ENCODE peak calls at places on chromosomes 5 and 9, in six cellular contexts. O is H9, G is H1, I is GM12865, A is foreskin fibroblast, T is stomach. P is an unnamed sample.

GRCh38 chr5:174292348-174292747 is 246.8 kb downstream of the NSG2 start:
- DNase-seq in O (peak; percentile 3), T (no peak), G (peak; percentile 31), I (peak; percentile 37), A (no peak), P (no peak)

GRCh38 chr9:36470891-36471290 is 70.8 kb upstream of the RNF38 start:
- DNase-seq in I (peak; percentile 89), T (peak; percentile 52), G (no peak), O (no peak), A (peak; percentile 63), P (no peak)

GRCh38 chr5:14225173-14225834 is 82.2 kb downstream of the TRIO start:
- DNase-seq in O (no peak), A (no peak), T (no peak), I (peak; percentile 35), G (no peak), P (no peak)

GRCh38 chr9:110814159-110814558 is 145.6 kb downstream of the MUSK start:
- DNase-seq in I (no peak), G (no peak), O (no peak), A (peak; percentile 55), T (no peak), P (no peak)

GRCh38 chr9:130426883-130427282 is 17.9 kb upstream of the ASS1 start:
- DNase-seq in A (peak; percentile 66), T (no peak), O (peak; percentile 60), G (no peak), I (no peak), P (no peak)

GRCh38 chr5:126680215-126680817 is 79.6 kb downstream of the PHAX start:
- DNase-seq in I (peak; percentile 74), G (no peak), A (peak; percentile 87), T (no peak), O (peak; percentile 77), P (no peak)

GRCh38 chr5:119022773-119023172 is 34.4 kb upstream of the DTWD2 start:
- DNase-seq in O (no peak), G (no peak), A (no peak), T (no peak), I (no peak), P (no peak)

GRCh38 chr9:117412841-117413240 is 2.0 kb downstream of the ASTN2 start:
- DNase-seq in G (peak; percentile 59), O (no peak), A (no peak), T (no peak), I (no peak), P (no peak)

GRCh38 chr9:111161015-111161415 is 122.7 kb upstream of the LPAR1 start:
- DNase-seq in A (peak; percentile 88), T (no peak), G (no peak), O (no peak), I (no peak), P (no peak)

GRCh38 chr5:52693279-52693678 is 94.4 kb upstream of the ITGA1 start:
- DNase-seq in O (peak; percentile 45), G (no peak), I (peak; percentile 51), T (peak; percentile 28), A (peak; percentile 50), P (no peak)

GRCh38 chr9:122336836-122337560 is 33.8 kb upstream of the PTGS1 start:
- DNase-seq in T (no peak), I (no peak), O (no peak), A (no peak), G (no peak), P (no peak)

GRCh38 chr5:84436866-84437265 is 52.2 kb upstream of the EDIL3 start:
- DNase-seq in I (no peak), O (no peak), G (no peak), A (peak; percentile 1), T (no peak), P (no peak)

GRCh38 chr9:115292584-115293271 is 174.8 kb upstream of the TNC start:
- DNase-seq in A (peak; percentile 54), O (no peak), I (no peak), T (no peak), G (no peak), P (no peak)

GRCh38 chr5:172972557-172972956 is 11.0 kb upstream of the ATP6V0E1 start:
- DNase-seq in A (no peak), I (no peak), T (no peak), O (no peak), G (no peak), P (no peak)

GRCh38 chr5:162786234-162786633 is 651.2 kb upstream of the CCNG1 start:
- DNase-seq in I (no peak), G (no peak), O (no peak), T (no peak), A (no peak), P (no peak)

GRCh38 chr9:87271696-87272477 is 225.8 kb upstream of the DAPK1 start:
- DNase-seq in A (peak; percentile 41), T (no peak), O (no peak), G (no peak), I (peak; percentile 43), P (no peak)

GRCh38 chr5:132023258-132024116 is 12.0 kb upstream of the ACSL6 start:
- DNase-seq in O (no peak), A (no peak), I (no peak), T (no peak), G (no peak), P (no peak)

GRCh38 chr5:86880785-86881492 is 263.2 kb downstream of the COX7C start:
- DNase-seq in O (peak; percentile 89), I (peak; percentile 76), T (no peak), G (peak; percentile 55), A (peak; percentile 80), P (no peak)

GRCh38 chr5:160054047-160054446 is 45.1 kb downstream of the TTC1 start:
- DNase-seq in G (no peak), O (no peak), A (peak; percentile 42), T (no peak), I (no peak), P (no peak)

GRCh38 chr9:130635721-130636647 is 28.4 kb upstream of the PRDM12 start:
- DNase-seq in I (no peak), G (no peak), A (no peak), O (no peak), T (no peak), P (no peak)

GRCh38 chr9:70484232-70485130 is 70.0 kb upstream of the KLF9 start:
- DNase-seq in I (peak; percentile 41), T (peak; percentile 46), A (peak; percentile 88), O (peak; percentile 58), G (no peak), P (no peak)

GRCh38 chr5:124596595-124597388 is 149.6 kb downstream of the ZNF608 start:
- DNase-seq in G (no peak), I (peak; percentile 6), O (no peak), A (peak; percentile 83), T (no peak), P (no peak)

GRCh38 chr9:80699551-80699998 is 989.8 kb downstream of the TLE1 start:
- DNase-seq in I (no peak), G (no peak), T (no peak), A (peak; percentile 88), O (no peak), P (no peak)

GRCh38 chr5:88942967-88943291 is 59.9 kb upstream of the MEF2C start:
- DNase-seq in G (no peak), T (no peak), O (no peak), A (no peak), I (no peak), P (no peak)

GRCh38 chr5:124633209-124633608 is 113.2 kb downstream of the ZNF608 start:
- DNase-seq in T (no peak), A (no peak), I (no peak), O (no peak), G (no peak), P (no peak)

GRCh38 chr5:86500947-86501346 is 116.8 kb upstream of the COX7C start:
- DNase-seq in T (no peak), G (no peak), I (no peak), A (no peak), O (no peak), P (no peak)

GRCh38 chr5:75108515-75108914 is 56.2 kb upstream of the GCNT4 start:
- DNase-seq in T (no peak), G (no peak), A (no peak), I (no peak), O (no peak), P (no peak)

GRCh38 chr9:113401027-113401792 is at the start of gene ALAD:
- DNase-seq in T (peak; percentile 100), I (peak; percentile 99), O (peak; percentile 99), G (peak; percentile 100), A (peak; percentile 100), P (peak; percentile 95)

GRCh38 chr5:172845190-172845975 is 11.3 kb downstream of the ERGIC1 start:
- DNase-seq in A (no peak), G (no peak), T (no peak), O (no peak), I (no peak), P (no peak)

GRCh38 chr9:38062498-38063362 is 6.3 kb downstream of the SHB start:
- DNase-seq in A (peak; percentile 83), I (peak; percentile 48), G (no peak), O (no peak), T (no peak), P (no peak)

GRCh38 chr5:142925795-142926194 is 155.6 kb downstream of the ARHGAP26 start:
- DNase-seq in I (no peak), T (no peak), O (no peak), A (peak; percentile 88), G (no peak), P (no peak)

GRCh38 chr9:93154293-93154903 is 20.3 kb upstream of the NINJ1 start:
- DNase-seq in A (no peak), G (peak; percentile 84), O (peak; percentile 87), I (no peak), T (no peak), P (no peak)
- TF ChIP-seq CTCF in A (peak; percentile 58), G (peak; percentile 89), O (peak; percentile 91), I (peak; percentile 57), T (peak; percentile 17), P (peak; percentile 76)

DNA sequence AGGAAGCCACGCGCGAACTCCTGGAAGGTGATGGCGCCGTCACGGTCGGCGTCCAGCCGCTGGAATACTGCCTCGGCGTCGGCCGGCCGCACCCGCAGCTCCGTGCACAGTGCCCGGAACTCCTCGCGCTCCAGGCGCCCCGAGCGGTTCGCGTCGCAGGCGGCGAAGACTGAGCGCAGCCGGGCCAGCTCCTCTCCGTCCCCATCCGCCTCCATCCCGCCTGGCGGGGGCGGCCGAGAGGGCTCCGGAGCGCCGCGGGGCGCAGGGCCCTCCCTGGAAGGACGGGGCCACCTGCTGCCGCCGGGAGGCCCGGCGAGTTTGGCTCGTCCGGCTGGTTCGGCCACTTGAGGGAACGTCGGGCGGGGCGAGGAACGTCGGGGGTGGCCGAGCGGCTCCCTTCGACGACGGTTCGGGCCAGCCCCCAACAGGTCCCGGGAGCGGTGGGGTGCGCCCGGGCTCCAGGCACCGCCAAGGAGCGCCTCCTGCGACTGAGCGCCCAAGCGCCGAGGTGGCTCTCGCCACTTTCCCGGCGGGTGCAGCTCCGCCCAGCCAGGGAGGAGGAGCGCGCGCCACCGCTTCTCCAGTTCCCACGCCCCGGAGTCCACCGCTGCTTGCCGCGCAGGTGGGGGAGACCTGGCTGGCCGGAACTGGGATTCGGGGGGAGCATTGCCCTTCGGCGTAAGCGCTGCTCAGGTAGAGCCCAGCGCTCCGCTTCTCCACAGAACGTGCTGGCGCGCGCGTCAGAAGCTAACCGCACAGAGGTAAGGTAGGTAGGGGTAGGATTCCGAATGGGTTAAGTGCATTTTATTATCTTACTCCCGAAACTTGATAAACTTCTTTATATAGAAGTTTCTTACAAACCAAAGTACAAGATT is at the start of gene RASEF:
- DNase-seq in O (peak; percentile 84), T (peak; percentile 82), G (peak; percentile 84), A (peak; percentile 67), I (no peak), P (no peak)
- TF ChIP-seq CTCF in O (peak; percentile 48), T (no peak), G (no peak), A (no peak), I (no peak), P (no peak)

GRCh38 chr5:148999741-149000140 is 63.1 kb downstream of the SH3TC2 start:
- DNase-seq in T (no peak), G (no peak), I (no peak), O (no peak), A (no peak), P (no peak)
- TF ChIP-seq CTCF in T (no peak), G (no peak), I (no peak), O (no peak), A (no peak), P (no peak)

GRCh38 chr5:157748740-157749461 is 5.4 kb downstream of the LSM11 start:
- DNase-seq in O (no peak), I (no peak), A (peak; percentile 68), G (no peak), T (no peak), P (no peak)
- TF ChIP-seq CTCF in O (no peak), I (no peak), A (no peak), G (no peak), T (no peak), P (no peak)

P was measured in CD14-positive monocyte.